ENCODE peak calls at places on chromosomes 5 and 9, in four cellular contexts. H, Z, A and F are unnamed samples.
A peak's percentile ranks its signal among the peaks of the same experiment; 100 is the strongest.

GRCh38 chr9:86064220-86064619 is 35.1 kb downstream of the GOLM1 start:
- DNase-seq in Z (no peak), A (no peak), H (no peak), F (no peak)

GRCh38 chr9:22214021-22214420 is 204.9 kb upstream of the CDKN2B start:
- DNase-seq in A (no peak), H (no peak), Z (no peak), F (no peak)

GRCh38 chr5:9617191-9617590 is 13.0 kb downstream of the TAS2R1 start:
- DNase-seq in A (no peak), H (no peak), Z (no peak), F (no peak)

GRCh38 chr9:121599872-121600585 is 51.4 kb upstream of the DAB2IP start:
- DNase-seq in Z (no peak), H (no peak), A (no peak), F (no peak)

GRCh38 chr5:172630082-172630481 is 11.0 kb upstream of the NEURL1B start:
- DNase-seq in H (no peak), A (no peak), Z (no peak), F (no peak)

GRCh38 chr5:50968296-50969206 is 302.1 kb downstream of the PARP8 start:
- DNase-seq in Z (no peak), A (no peak), H (no peak), F (no peak)

GRCh38 chr9:17824191-17824926 is 245.5 kb downstream of the SH3GL2 start:
- DNase-seq in Z (no peak), H (no peak), A (no peak), F (no peak)

GRCh38 chr5:6539060-6539459 is 90.4 kb downstream of the UBE2QL1 start:
- DNase-seq in H (no peak), Z (no peak), A (no peak), F (no peak)

GRCh38 chr5:81425569-81425968 is 31.6 kb upstream of the ACOT12 start:
- DNase-seq in H (no peak), Z (no peak), A (no peak), F (peak; percentile 44)

GRCh38 chr9:37496020-37496419 is 10.3 kb downstream of the POLR1E start:
- DNase-seq in A (no peak), Z (no peak), H (no peak), F (no peak)

GRCh38 chr5:14594378-14595074 is 12.9 kb downstream of the OTULINL start:
- DNase-seq in Z (no peak), H (no peak), A (no peak), F (no peak)

GRCh38 chr5:58934629-58935097 is 351.8 kb downstream of the RAB3C start:
- DNase-seq in H (no peak), Z (no peak), A (no peak), F (no peak)

GRCh38 chr9:108621991-108622390 is 233.8 kb downstream of the ACTL7B start:
- DNase-seq in A (no peak), Z (no peak), H (no peak), F (no peak)

GRCh38 chr9:115650768-115651167 is 502.8 kb upstream of the PAPPA start:
- DNase-seq in Z (no peak), A (no peak), H (no peak), F (no peak)

GRCh38 chr9:70013598-70014196 is 30.0 kb upstream of the MAMDC2 start:
- DNase-seq in A (no peak), H (no peak), Z (no peak), F (peak; percentile 64)

GRCh38 chr5:116546743-116547124 is 27.9 kb downstream of the SEMA6A start:
- DNase-seq in A (no peak), Z (no peak), H (no peak), F (no peak)

GRCh38 chr5:122586351-122586750 is 188.5 kb upstream of the SNX2 start:
- DNase-seq in A (no peak), H (no peak), Z (no peak), F (no peak)

GRCh38 chr5:159510282-159510681 is 180.0 kb upstream of the IL12B start:
- DNase-seq in A (no peak), H (peak; percentile 81), Z (no peak), F (peak; percentile 65)

GRCh38 chr5:147809830-147810666 is 21.4 kb downstream of the SPINK1 start:
- DNase-seq in A (no peak), Z (no peak), H (no peak), F (no peak)

GRCh38 chr5:81749186-81749561 is 1.7 kb downstream of the SSBP2 start:
- DNase-seq in Z (peak; percentile 18), H (no peak), A (no peak), F (no peak)

GRCh38 chr5:110916373-110917049 is 155.0 kb upstream of the TSLP start:
- DNase-seq in A (no peak), Z (no peak), H (no peak), F (peak; percentile 80)

GRCh38 chr5:142642427-142642826 is 43.5 kb downstream of the FGF1 start:
- DNase-seq in H (no peak), Z (no peak), A (no peak), F (no peak)

GRCh38 chr5:142644640-142645361 is 41.1 kb downstream of the FGF1 start:
- DNase-seq in A (no peak), H (no peak), Z (no peak), F (peak; percentile 99)

GRCh38 chr5:142641681-142642080 is 44.2 kb downstream of the FGF1 start:
- DNase-seq in H (no peak), A (no peak), Z (no peak), F (no peak)

GRCh38 chr5:142645456-142645855 is 40.4 kb downstream of the FGF1 start:
- DNase-seq in H (no peak), A (no peak), Z (no peak), F (no peak)

DNA sequence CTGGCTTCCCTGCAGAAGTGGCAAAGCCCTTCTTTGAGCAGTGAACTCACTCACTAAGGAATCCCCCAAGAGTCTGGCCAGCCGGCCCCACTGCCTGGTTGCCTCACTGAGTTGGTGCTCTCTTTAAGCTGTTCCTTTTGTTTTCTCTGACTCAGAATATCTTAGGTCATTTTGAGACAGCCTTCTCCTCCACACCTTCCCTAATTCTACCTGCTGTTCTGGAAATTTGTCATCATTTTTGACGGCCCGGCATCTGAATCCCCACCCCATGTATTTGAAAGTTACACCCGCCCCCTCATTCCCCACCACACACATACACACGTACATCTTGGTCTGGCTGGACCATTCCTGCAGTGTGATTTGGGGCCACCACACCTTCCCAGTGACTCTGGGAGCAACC is 41.8 kb downstream of the FGF1 start:
- DNase-seq in A (no peak), Z (no peak), H (no peak), F (peak; percentile 53)
- H3K27ac ChIP-seq in A (no peak overlapping the region), Z (no peak overlapping the region), H (peak overlapping the region; percentile 43), F (peak overlapping the region; percentile 94)

DNA sequence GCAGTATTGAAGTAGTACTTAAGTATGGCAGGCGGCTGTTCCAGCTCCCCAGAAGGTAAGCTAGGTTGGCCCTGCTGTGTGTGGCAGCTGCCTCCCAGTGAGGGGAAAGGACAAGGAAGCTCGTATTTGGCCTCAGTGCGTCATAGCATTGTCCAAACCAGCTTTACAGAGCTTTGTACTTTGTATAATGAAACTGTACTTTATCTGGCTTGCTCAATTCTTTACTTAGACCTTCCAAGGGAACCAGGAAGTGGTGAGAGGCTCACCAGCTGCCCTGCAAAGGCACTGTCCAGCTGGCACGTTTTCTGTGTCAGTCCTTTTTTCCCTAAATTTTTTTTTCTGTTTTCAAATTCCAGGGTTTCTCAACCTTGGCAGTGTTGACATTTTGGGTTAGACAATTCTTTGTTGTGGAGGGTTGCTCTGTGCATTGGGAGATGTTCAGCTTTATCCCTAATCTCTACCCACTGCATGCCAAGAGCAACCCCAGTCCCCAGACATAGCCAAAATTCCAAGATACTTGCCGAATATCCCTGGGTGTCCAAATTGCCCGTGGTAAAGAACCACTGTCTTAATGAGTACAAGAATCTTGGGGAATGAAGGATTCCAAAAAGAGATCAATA is 474.5 kb downstream of the LRRC70 start:
- DNase-seq in A (no peak), H (peak; percentile 34), Z (no peak), F (no peak)
- TF ChIP-seq CTCF in A (no peak), H (no peak), Z (no peak), F (no peak)

DNA sequence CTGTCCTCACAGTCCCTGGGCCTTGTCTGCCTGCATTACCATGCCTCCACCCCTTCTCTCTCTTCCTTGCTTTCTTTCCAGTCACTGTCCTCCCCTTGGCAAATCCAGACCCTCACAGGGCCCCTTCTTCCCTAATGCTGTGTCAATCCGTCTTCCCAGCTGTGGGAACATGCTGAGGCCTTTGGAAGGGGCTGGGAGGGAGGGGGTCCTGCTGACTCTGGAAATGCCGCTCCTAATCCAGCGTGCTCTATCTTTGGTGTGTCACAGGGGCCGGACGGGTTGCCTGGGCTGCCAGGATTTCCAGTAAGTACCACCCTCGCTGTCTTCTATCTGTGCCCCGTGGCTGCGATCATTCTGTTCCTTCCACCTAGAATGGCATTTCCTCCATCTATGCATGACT is 64.7 kb upstream of the TGFBR1 start:
- DNase-seq in Z (no peak), H (no peak), A (no peak), F (no peak)
- H3K27ac ChIP-seq in Z (no peak overlapping the region), H (no peak overlapping the region), A (no peak overlapping the region), F (no peak overlapping the region)

GRCh38 chr5:127419007-127419406 is 98.4 kb upstream of the PRRC1 start:
- DNase-seq in Z (no peak), A (no peak), H (no peak), F (no peak)
- TF ChIP-seq CTCF in Z (no peak), A (no peak), H (no peak), F (no peak)

DNA sequence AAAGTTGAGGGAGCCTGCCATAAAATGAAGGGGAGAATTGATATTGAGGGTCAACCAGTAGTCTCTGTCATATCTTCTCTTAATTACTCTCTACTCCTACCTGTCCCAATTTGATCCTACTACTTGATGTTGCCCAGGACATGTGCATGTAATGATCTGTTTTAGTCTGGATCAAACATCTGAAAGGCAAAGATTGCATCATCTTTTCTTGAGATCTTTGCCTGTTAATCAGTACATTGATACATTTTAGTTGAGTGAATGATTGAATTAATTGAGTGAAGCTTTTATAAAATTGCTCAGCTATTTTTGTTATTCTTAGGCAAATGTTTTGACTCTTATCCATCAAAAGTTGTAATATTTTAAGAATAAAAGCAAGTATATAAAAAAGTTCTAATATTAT is 21.7 kb downstream of the ARHGEF28 start:
- DNase-seq in H (no peak), Z (no peak), A (no peak), F (no peak)
- H3K27ac ChIP-seq in H (no peak overlapping the region), Z (no peak overlapping the region), A (no peak overlapping the region), F (no peak overlapping the region)

GRCh38 chr9:133184971-133185370 is 21.3 kb upstream of the GBGT1 start:
- DNase-seq in H (no peak), A (no peak), Z (peak; percentile 34), F (peak; percentile 93)
- TF ChIP-seq CTCF in H (peak; percentile 74), A (peak; percentile 73), Z (peak; percentile 46), F (peak; percentile 85)

GRCh38 chr5:35545190-35545589 is 72.5 kb upstream of the SPEF2 start:
- DNase-seq in A (no peak), Z (no peak), H (no peak), F (no peak)
- H3K27ac ChIP-seq in A (no peak overlapping the region), Z (no peak overlapping the region), H (no peak overlapping the region), F (no peak overlapping the region)

DNA sequence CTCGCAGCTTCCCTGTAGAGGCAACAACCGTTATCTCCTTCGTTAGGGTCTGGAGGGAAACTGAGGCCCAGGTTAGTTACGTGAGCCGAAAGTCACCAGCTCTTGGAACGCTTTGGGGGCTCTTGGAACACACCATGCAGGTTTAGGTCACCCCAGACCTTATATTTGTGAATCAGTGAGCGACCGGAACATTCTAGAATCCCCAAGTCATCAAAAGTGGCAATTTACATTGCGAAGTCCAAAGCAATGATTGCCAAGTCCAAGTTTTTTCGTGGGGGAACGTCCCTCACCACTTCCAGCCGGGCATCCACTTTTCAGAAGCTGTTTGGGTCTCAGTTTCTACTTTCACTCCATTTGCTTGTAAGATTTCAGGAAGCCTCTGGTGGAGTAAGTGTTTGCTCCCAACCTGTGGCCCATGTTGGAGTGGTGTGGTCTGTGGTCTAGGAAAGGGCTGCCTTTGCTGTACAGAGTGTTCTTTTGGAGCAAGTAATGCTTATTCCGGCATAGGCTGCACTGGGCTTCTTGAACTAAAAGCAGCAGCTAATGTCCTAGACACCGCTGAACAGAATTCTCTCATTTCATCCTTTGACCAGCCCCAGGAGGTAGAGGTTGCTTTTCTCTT is 32.8 kb upstream of the SPRY4 start:
- DNase-seq in H (no peak), A (no peak), Z (no peak), F (no peak)
- TF ChIP-seq CTCF in H (no peak), A (no peak), Z (no peak), F (no peak)